ENCODE peak calls at places on chromosomes 6 and 20, in ten cellular contexts. L, C, Y, O, D, F, M, S, I and R are unnamed samples.

GRCh38 chr6:3841711-3842565 is 7.2 kb upstream of the FAM50B start:
- DNase-seq in I (peak; percentile 32), M (peak; percentile 96), C (no peak), Y (no peak), F (no peak), D (no peak), O (peak; percentile 21), L (peak; percentile 94), S (no peak), R (no peak)

GRCh38 chr20:25574411-25574810 is 10.9 kb downstream of the NINL start:
- DNase-seq in L (no peak), O (peak; percentile 42), F (no peak), M (peak; percentile 61), I (no peak), C (no peak), S (peak; percentile 58), D (no peak), Y (no peak), R (no peak)

GRCh38 chr6:135054238-135054574 is 416 bp downstream of the HBS1L start:
- DNase-seq in M (no peak), O (peak; percentile 13), I (no peak), F (no peak), L (no peak), S (no peak), C (no peak), Y (no peak), D (peak; percentile 5), R (no peak)

GRCh38 chr20:64036346-64037198 is 590 bp downstream of the C20orf204 start:
- DNase-seq in M (no peak), O (no peak), S (no peak), L (peak; percentile 88), C (no peak), Y (no peak), I (no peak), D (no peak), F (no peak), R (no peak)

GRCh38 chr6:6512711-6513110 is 75.8 kb upstream of the LY86 start:
- DNase-seq in Y (no peak), M (no peak), C (no peak), D (no peak), F (no peak), S (no peak), O (no peak), L (no peak), I (no peak), R (no peak)

GRCh38 chr6:14781707-14782306 is 464.1 kb upstream of the JARID2 start:
- DNase-seq in L (no peak), S (no peak), D (no peak), Y (no peak), I (no peak), F (no peak), O (no peak), M (no peak), C (no peak), R (no peak)

GRCh38 chr6:147468634-147469033 is 39.9 kb upstream of the SAMD5 start:
- DNase-seq in I (no peak), Y (no peak), O (no peak), C (no peak), D (no peak), L (no peak), M (no peak), F (no peak), S (no peak), R (no peak)

GRCh38 chr6:106168097-106168888 is 82.2 kb downstream of the PRDM1 start:
- DNase-seq in D (no peak), C (no peak), Y (no peak), M (no peak), O (no peak), S (no peak), I (no peak), F (no peak), L (peak; percentile 35), R (no peak)

GRCh38 chr20:50379049-50379990 is 130.9 kb upstream of the PTPN1 start:
- DNase-seq in I (peak; percentile 36), C (no peak), M (peak; percentile 97), Y (peak; percentile 86), D (peak; percentile 54), O (no peak), L (no peak), S (peak; percentile 32), F (peak; percentile 92), R (no peak)

GRCh38 chr6:39923394-39923793 is 10.9 kb downstream of the MOCS1 start:
- DNase-seq in C (peak; percentile 48), F (peak; percentile 55), O (peak; percentile 85), L (no peak), I (no peak), D (no peak), Y (no peak), M (no peak), S (no peak), R (peak; percentile 57)